ENCODE peak calls at places on chromosomes 13 and 19, in nine cellular contexts. One of them, this sample, is unnamed. For H3K9me3, the result is how much of the 10 kb centered on the place peaks cover.

GRCh38 chr13:49791214-49791752 is 1.2 kb downstream of the KPNA3 start:
- DNase-seq in H9: no peak
- DNase-seq in transverse colon: peak
- DNase-seq in upper lobe of right lung: no peak
- DNase-seq in heart right ventricle: no peak
- DNase-seq in psoas muscle: no peak
- DNase-seq in cardiac muscle cell: peak
- DNase-seq in prostate gland: peak
- DNase-seq in left lung: no peak
- DNase-seq in this sample: no peak

GRCh38 chr19:46373573-46374359 is 26.9 kb downstream of the PPP5C start:
- DNase-seq in heart right ventricle: peak
- DNase-seq in upper lobe of right lung: peak
- DNase-seq in prostate gland: peak
- DNase-seq in left lung: peak
- DNase-seq in cardiac muscle cell: no peak
- DNase-seq in H9: peak
- DNase-seq in transverse colon: peak
- DNase-seq in psoas muscle: peak
- DNase-seq in this sample: no peak

GRCh38 chr19:4686700-4687099 is 16.6 kb upstream of the MYDGF start:
- DNase-seq in cardiac muscle cell: no peak
- DNase-seq in left lung: no peak
- DNase-seq in H9: no peak
- DNase-seq in psoas muscle: no peak
- DNase-seq in upper lobe of right lung: no peak
- DNase-seq in transverse colon: no peak
- DNase-seq in heart right ventricle: no peak
- DNase-seq in prostate gland: no peak
- DNase-seq in this sample: no peak

GRCh38 chr13:48078251-48078656 is 16.6 kb downstream of the MED4 start:
- DNase-seq in left lung: no peak
- DNase-seq in heart right ventricle: no peak
- DNase-seq in H9: no peak
- DNase-seq in upper lobe of right lung: no peak
- DNase-seq in cardiac muscle cell: no peak
- DNase-seq in prostate gland: no peak
- DNase-seq in psoas muscle: no peak
- DNase-seq in transverse colon: peak
- DNase-seq in this sample: no peak

GRCh38 chr13:49441312-49441711 is 2.6 kb downstream of the CAB39L start:
- DNase-seq in H9: no peak
- DNase-seq in upper lobe of right lung: no peak
- DNase-seq in cardiac muscle cell: no peak
- DNase-seq in heart right ventricle: no peak
- DNase-seq in transverse colon: no peak
- DNase-seq in left lung: no peak
- DNase-seq in psoas muscle: no peak
- DNase-seq in prostate gland: no peak
- DNase-seq in this sample: no peak

GRCh38 chr13:49220035-49220855 is at the start of gene MLNR:
- DNase-seq in heart right ventricle: peak
- DNase-seq in prostate gland: no peak
- DNase-seq in H9: peak
- DNase-seq in transverse colon: no peak
- DNase-seq in left lung: no peak
- DNase-seq in cardiac muscle cell: peak
- DNase-seq in psoas muscle: peak
- DNase-seq in upper lobe of right lung: peak
- DNase-seq in this sample: no peak

GRCh38 chr19:38917516-38917915 is 5.5 kb upstream of the CCER2 start:
- DNase-seq in H9: no peak
- DNase-seq in upper lobe of right lung: no peak
- DNase-seq in prostate gland: no peak
- DNase-seq in psoas muscle: no peak
- DNase-seq in left lung: no peak
- DNase-seq in cardiac muscle cell: no peak
- DNase-seq in heart right ventricle: no peak
- DNase-seq in transverse colon: no peak
- DNase-seq in this sample: no peak

GRCh38 chr13:99351772-99352171 is 44.6 kb upstream of the GPR183 start:
- DNase-seq in cardiac muscle cell: no peak
- DNase-seq in left lung: no peak
- DNase-seq in prostate gland: no peak
- DNase-seq in transverse colon: no peak
- DNase-seq in heart right ventricle: no peak
- DNase-seq in upper lobe of right lung: no peak
- DNase-seq in H9: no peak
- DNase-seq in psoas muscle: no peak
- DNase-seq in this sample: no peak

GRCh38 chr13:29106651-29107050 is 286.5 kb downstream of the MTUS2 start:
- DNase-seq in left lung: no peak
- DNase-seq in cardiac muscle cell: no peak
- DNase-seq in heart right ventricle: no peak
- DNase-seq in upper lobe of right lung: no peak
- DNase-seq in prostate gland: no peak
- DNase-seq in transverse colon: no peak
- DNase-seq in H9: no peak
- DNase-seq in psoas muscle: no peak
- DNase-seq in this sample: no peak

GRCh38 chr19:35388277-35389054 is 17.6 kb downstream of the GPR42 start:
- DNase-seq in cardiac muscle cell: no peak
- DNase-seq in heart right ventricle: no peak
- DNase-seq in prostate gland: peak
- DNase-seq in transverse colon: no peak
- DNase-seq in psoas muscle: no peak
- DNase-seq in upper lobe of right lung: no peak
- DNase-seq in H9: no peak
- DNase-seq in left lung: no peak
- DNase-seq in this sample: no peak

GRCh38 chr13:66114127-66114526 is 1116.0 kb downstream of the PCDH9 start:
- DNase-seq in heart right ventricle: no peak
- DNase-seq in H9: no peak
- DNase-seq in left lung: no peak
- DNase-seq in transverse colon: no peak
- DNase-seq in psoas muscle: no peak
- DNase-seq in prostate gland: no peak
- DNase-seq in cardiac muscle cell: no peak
- DNase-seq in upper lobe of right lung: no peak
- DNase-seq in this sample: no peak

GRCh38 chr19:48279747-48280146 is 9.9 kb downstream of the ZNF114 start:
- DNase-seq in heart right ventricle: no peak
- DNase-seq in left lung: no peak
- DNase-seq in transverse colon: no peak
- DNase-seq in prostate gland: no peak
- DNase-seq in H9: no peak
- DNase-seq in upper lobe of right lung: peak
- DNase-seq in cardiac muscle cell: no peak
- DNase-seq in psoas muscle: no peak
- DNase-seq in this sample: no peak

GRCh38 chr13:23618341-23618740 is 48.1 kb downstream of the TNFRSF19 start:
- DNase-seq in left lung: no peak
- DNase-seq in upper lobe of right lung: no peak
- DNase-seq in prostate gland: no peak
- DNase-seq in cardiac muscle cell: peak
- DNase-seq in heart right ventricle: no peak
- DNase-seq in transverse colon: no peak
- DNase-seq in psoas muscle: no peak
- DNase-seq in H9: no peak
- DNase-seq in this sample: no peak

GRCh38 chr19:10751109-10751972 is 33.5 kb downstream of the DNM2 start:
- DNase-seq in H9: no peak
- DNase-seq in prostate gland: no peak
- DNase-seq in cardiac muscle cell: no peak
- DNase-seq in left lung: peak
- DNase-seq in transverse colon: peak
- DNase-seq in upper lobe of right lung: peak
- DNase-seq in psoas muscle: no peak
- DNase-seq in heart right ventricle: no peak
- DNase-seq in this sample: no peak

GRCh38 chr13:77143325-77143907 is 116.5 kb upstream of the FBXL3 start:
- DNase-seq in cardiac muscle cell: peak
- DNase-seq in psoas muscle: no peak
- DNase-seq in left lung: no peak
- DNase-seq in H9: no peak
- DNase-seq in upper lobe of right lung: no peak
- DNase-seq in prostate gland: peak
- DNase-seq in heart right ventricle: no peak
- DNase-seq in transverse colon: no peak
- DNase-seq in this sample: no peak

GRCh38 chr13:77406644-77407440 is 79.9 kb upstream of the MYCBP2 start:
- DNase-seq in transverse colon: no peak
- DNase-seq in prostate gland: no peak
- DNase-seq in cardiac muscle cell: no peak
- DNase-seq in psoas muscle: no peak
- DNase-seq in heart right ventricle: no peak
- DNase-seq in left lung: no peak
- DNase-seq in upper lobe of right lung: no peak
- DNase-seq in H9: no peak
- DNase-seq in this sample: no peak

GRCh38 chr13:31882794-31883193 is 143.5 kb downstream of the RXFP2 start:
- DNase-seq in psoas muscle: no peak
- DNase-seq in cardiac muscle cell: no peak
- DNase-seq in heart right ventricle: no peak
- DNase-seq in upper lobe of right lung: no peak
- DNase-seq in prostate gland: no peak
- DNase-seq in H9: no peak
- DNase-seq in transverse colon: no peak
- DNase-seq in left lung: no peak
- DNase-seq in this sample: no peak

GRCh38 chr13:111908981-111909380 is 158.0 kb upstream of the SOX1 start:
- DNase-seq in cardiac muscle cell: no peak
- DNase-seq in upper lobe of right lung: no peak
- DNase-seq in prostate gland: no peak
- DNase-seq in psoas muscle: no peak
- DNase-seq in transverse colon: no peak
- DNase-seq in H9: peak
- DNase-seq in left lung: no peak
- DNase-seq in heart right ventricle: no peak
- DNase-seq in this sample: no peak

DNA sequence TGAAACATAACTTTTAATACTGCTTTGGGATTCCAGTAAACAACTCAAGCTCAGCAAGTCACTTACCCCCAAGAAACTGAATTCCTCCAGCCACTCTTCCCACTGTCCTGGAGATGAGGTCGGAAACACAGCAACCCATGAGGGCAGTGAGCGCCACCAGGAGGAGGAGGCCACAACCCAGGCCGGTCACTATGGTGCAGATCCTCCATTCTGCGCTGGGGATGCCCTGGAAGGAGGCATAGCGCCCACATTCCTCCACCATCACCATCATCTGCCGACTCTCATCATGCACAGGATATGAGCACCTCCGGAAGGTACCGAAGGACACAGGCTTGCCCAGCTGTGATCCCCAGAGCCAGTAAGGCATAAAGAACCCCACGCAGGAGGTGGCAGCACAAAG is 2.2 kb downstream of the LHFPL6 start:
- DNase-seq in cardiac muscle cell: peak
- DNase-seq in left lung: no peak
- DNase-seq in H9: peak
- DNase-seq in upper lobe of right lung: no peak
- DNase-seq in transverse colon: no peak
- DNase-seq in prostate gland: no peak
- DNase-seq in heart right ventricle: peak
- DNase-seq in psoas muscle: peak
- DNase-seq in this sample: no peak
- TF ChIP-seq CTCF in cardiac muscle cell: peak
- TF ChIP-seq CTCF in left lung: no peak
- TF ChIP-seq CTCF in H9: peak
- TF ChIP-seq CTCF in upper lobe of right lung: no peak
- TF ChIP-seq CTCF in transverse colon: no peak
- TF ChIP-seq CTCF in prostate gland: no peak
- TF ChIP-seq CTCF in heart right ventricle: peak
- TF ChIP-seq CTCF in psoas muscle: no peak
- TF ChIP-seq CTCF in this sample: no peak

GRCh38 chr13:28093871-28094270 is 6.5 kb downstream of the FLT3 start:
- DNase-seq in heart right ventricle: no peak
- DNase-seq in upper lobe of right lung: no peak
- DNase-seq in transverse colon: no peak
- DNase-seq in H9: no peak
- DNase-seq in psoas muscle: no peak
- DNase-seq in prostate gland: no peak
- DNase-seq in cardiac muscle cell: no peak
- DNase-seq in left lung: no peak
- DNase-seq in this sample: no peak
- H3K27ac ChIP-seq in heart right ventricle: no peak
- H3K27ac ChIP-seq in upper lobe of right lung: no peak
- H3K27ac ChIP-seq in transverse colon: no peak
- H3K27ac ChIP-seq in H9: no peak
- H3K27ac ChIP-seq in psoas muscle: no peak
- H3K27ac ChIP-seq in prostate gland: no peak
- H3K27ac ChIP-seq in cardiac muscle cell: no peak
- H3K27ac ChIP-seq in left lung: no peak
- H3K27ac ChIP-seq in this sample: no peak

GRCh38 chr19:23571175-23571574 is 115.8 kb downstream of the ZNF675 start:
- DNase-seq in prostate gland: no peak
- DNase-seq in left lung: no peak
- DNase-seq in H9: no peak
- DNase-seq in upper lobe of right lung: no peak
- DNase-seq in psoas muscle: no peak
- DNase-seq in transverse colon: no peak
- DNase-seq in heart right ventricle: no peak
- DNase-seq in cardiac muscle cell: no peak
- DNase-seq in this sample: no peak
- H3K9me3 ChIP-seq in prostate gland: under half
- H3K9me3 ChIP-seq in left lung: half or more
- H3K9me3 ChIP-seq in H9: under half
- H3K9me3 ChIP-seq in upper lobe of right lung: under half
- H3K9me3 ChIP-seq in psoas muscle: under half
- H3K9me3 ChIP-seq in transverse colon: under half
- H3K9me3 ChIP-seq in heart right ventricle: under half
- H3K9me3 ChIP-seq in cardiac muscle cell: under half
- H3K9me3 ChIP-seq in this sample: under half

GRCh38 chr13:114020750-114021463 is 47.0 kb upstream of the C13orf46 start:
- DNase-seq in H9: no peak
- DNase-seq in cardiac muscle cell: no peak
- DNase-seq in transverse colon: peak
- DNase-seq in psoas muscle: peak
- DNase-seq in upper lobe of right lung: no peak
- DNase-seq in prostate gland: no peak
- DNase-seq in heart right ventricle: peak
- DNase-seq in left lung: no peak
- DNase-seq in this sample: no peak

GRCh38 chr13:114017966-114018365 is 44.1 kb upstream of the C13orf46 start:
- DNase-seq in prostate gland: no peak
- DNase-seq in heart right ventricle: peak
- DNase-seq in left lung: no peak
- DNase-seq in transverse colon: no peak
- DNase-seq in upper lobe of right lung: no peak
- DNase-seq in cardiac muscle cell: no peak
- DNase-seq in H9: no peak
- DNase-seq in psoas muscle: peak
- DNase-seq in this sample: no peak

GRCh38 chr13:114018461-114019055 is 44.7 kb upstream of the C13orf46 start:
- DNase-seq in heart right ventricle: peak
- DNase-seq in upper lobe of right lung: no peak
- DNase-seq in transverse colon: no peak
- DNase-seq in left lung: no peak
- DNase-seq in psoas muscle: peak
- DNase-seq in prostate gland: no peak
- DNase-seq in cardiac muscle cell: no peak
- DNase-seq in H9: no peak
- DNase-seq in this sample: no peak

GRCh38 chr13:114017028-114017630 is 43.3 kb upstream of the C13orf46 start:
- DNase-seq in left lung: no peak
- DNase-seq in psoas muscle: peak
- DNase-seq in prostate gland: no peak
- DNase-seq in transverse colon: no peak
- DNase-seq in H9: peak
- DNase-seq in heart right ventricle: peak
- DNase-seq in upper lobe of right lung: no peak
- DNase-seq in cardiac muscle cell: peak
- DNase-seq in this sample: no peak

GRCh38 chr13:114019367-114019766 is 45.5 kb upstream of the C13orf46 start:
- DNase-seq in prostate gland: no peak
- DNase-seq in cardiac muscle cell: no peak
- DNase-seq in H9: peak
- DNase-seq in transverse colon: no peak
- DNase-seq in left lung: no peak
- DNase-seq in psoas muscle: peak
- DNase-seq in upper lobe of right lung: no peak
- DNase-seq in heart right ventricle: no peak
- DNase-seq in this sample: no peak
- TF ChIP-seq CTCF in prostate gland: no peak
- TF ChIP-seq CTCF in cardiac muscle cell: no peak
- TF ChIP-seq CTCF in H9: no peak
- TF ChIP-seq CTCF in transverse colon: no peak
- TF ChIP-seq CTCF in left lung: no peak
- TF ChIP-seq CTCF in psoas muscle: no peak
- TF ChIP-seq CTCF in upper lobe of right lung: no peak
- TF ChIP-seq CTCF in heart right ventricle: no peak
- TF ChIP-seq CTCF in this sample: no peak

This sample was measured in CD4-positive, alpha-beta T cell.